ENCODE peak calls at places on chromosomes 16 and 17, in seven cellular contexts. One of them, this sample, is unnamed.

GRCh38 chr17:72363336-72363620 is 242.5 kb downstream of the SOX9 start:
- DNase-seq in psoas muscle: no peak
- DNase-seq in HL-60: no peak
- DNase-seq in colonic mucosa: no peak
- DNase-seq in thoracic aorta: no peak
- DNase-seq in activated CD8-positive, alpha-beta T cell treated with anti-CD3 and anti-CD28 coated beads for 36 hours: no peak
- DNase-seq in SK-N-SH: peak; percentile 83
- DNase-seq in this sample: no peak

GRCh38 chr16:49918257-49918656 is 62.3 kb upstream of the ZNF423 start:
- DNase-seq in psoas muscle: peak; percentile 5
- DNase-seq in HL-60: no peak
- DNase-seq in colonic mucosa: no peak
- DNase-seq in thoracic aorta: no peak
- DNase-seq in activated CD8-positive, alpha-beta T cell treated with anti-CD3 and anti-CD28 coated beads for 36 hours: peak; percentile 10
- DNase-seq in SK-N-SH: no peak
- DNase-seq in this sample: no peak

GRCh38 chr16:22191966-22192260 is 14.2 kb upstream of the EEF2K start:
- DNase-seq in psoas muscle: peak; percentile 62
- DNase-seq in HL-60: no peak
- DNase-seq in colonic mucosa: no peak
- DNase-seq in thoracic aorta: no peak
- DNase-seq in activated CD8-positive, alpha-beta T cell treated with anti-CD3 and anti-CD28 coated beads for 36 hours: peak; percentile 69
- DNase-seq in SK-N-SH: no peak
- DNase-seq in this sample: no peak

GRCh38 chr16:3066440-3066748 is 954 bp downstream of the IL32 start:
- DNase-seq in psoas muscle: no peak
- DNase-seq in HL-60: no peak
- DNase-seq in colonic mucosa: no peak
- DNase-seq in thoracic aorta: no peak
- DNase-seq in activated CD8-positive, alpha-beta T cell treated with anti-CD3 and anti-CD28 coated beads for 36 hours: no peak
- DNase-seq in SK-N-SH: no peak
- DNase-seq in this sample: no peak

GRCh38 chr17:76238847-76239537 is 1.3 kb downstream of the RNF157 start:
- DNase-seq in psoas muscle: no peak
- DNase-seq in HL-60: no peak
- DNase-seq in colonic mucosa: no peak
- DNase-seq in thoracic aorta: no peak
- DNase-seq in activated CD8-positive, alpha-beta T cell treated with anti-CD3 and anti-CD28 coated beads for 36 hours: no peak
- DNase-seq in SK-N-SH: no peak
- DNase-seq in this sample: no peak

GRCh38 chr16:50644730-50645129 is 36.4 kb downstream of the SNX20 start:
- DNase-seq in psoas muscle: no peak
- DNase-seq in HL-60: peak; percentile 56
- DNase-seq in colonic mucosa: no peak
- DNase-seq in thoracic aorta: no peak
- DNase-seq in activated CD8-positive, alpha-beta T cell treated with anti-CD3 and anti-CD28 coated beads for 36 hours: peak; percentile 74
- DNase-seq in SK-N-SH: peak; percentile 61
- DNase-seq in this sample: no peak

GRCh38 chr17:12040478-12040877 is 19.8 kb downstream of the MAP2K4 start:
- DNase-seq in psoas muscle: no peak
- DNase-seq in HL-60: no peak
- DNase-seq in colonic mucosa: no peak
- DNase-seq in thoracic aorta: no peak
- DNase-seq in activated CD8-positive, alpha-beta T cell treated with anti-CD3 and anti-CD28 coated beads for 36 hours: no peak
- DNase-seq in SK-N-SH: no peak
- DNase-seq in this sample: no peak

GRCh38 chr17:17112628-17113200 is 70.5 kb downstream of the MPRIP start:
- DNase-seq in psoas muscle: peak; percentile 65
- DNase-seq in HL-60: no peak
- DNase-seq in colonic mucosa: no peak
- DNase-seq in thoracic aorta: no peak
- DNase-seq in activated CD8-positive, alpha-beta T cell treated with anti-CD3 and anti-CD28 coated beads for 36 hours: no peak
- DNase-seq in SK-N-SH: no peak
- DNase-seq in this sample: peak; percentile 75

GRCh38 chr16:8901318-8901861 is 19.2 kb downstream of the LITAFD start:
- DNase-seq in psoas muscle: no peak
- DNase-seq in HL-60: no peak
- DNase-seq in colonic mucosa: no peak
- DNase-seq in thoracic aorta: no peak
- DNase-seq in activated CD8-positive, alpha-beta T cell treated with anti-CD3 and anti-CD28 coated beads for 36 hours: no peak
- DNase-seq in SK-N-SH: no peak
- DNase-seq in this sample: no peak

GRCh38 chr17:46063239-46063638 is 64.2 kb downstream of the STH start:
- DNase-seq in psoas muscle: no peak
- DNase-seq in HL-60: no peak
- DNase-seq in colonic mucosa: no peak
- DNase-seq in thoracic aorta: no peak
- DNase-seq in activated CD8-positive, alpha-beta T cell treated with anti-CD3 and anti-CD28 coated beads for 36 hours: no peak
- DNase-seq in SK-N-SH: no peak
- DNase-seq in this sample: no peak

GRCh38 chr17:29855686-29856085 is 74.3 kb downstream of the SSH2 start:
- DNase-seq in psoas muscle: no peak
- DNase-seq in HL-60: peak; percentile 14
- DNase-seq in colonic mucosa: no peak
- DNase-seq in thoracic aorta: no peak
- DNase-seq in activated CD8-positive, alpha-beta T cell treated with anti-CD3 and anti-CD28 coated beads for 36 hours: no peak
- DNase-seq in SK-N-SH: no peak
- DNase-seq in this sample: no peak

GRCh38 chr16:57091990-57092785 is at the start of gene CPNE2:
- DNase-seq in psoas muscle: peak; percentile 80
- DNase-seq in HL-60: peak; percentile 62
- DNase-seq in colonic mucosa: peak; percentile 66
- DNase-seq in thoracic aorta: no peak
- DNase-seq in activated CD8-positive, alpha-beta T cell treated with anti-CD3 and anti-CD28 coated beads for 36 hours: peak; percentile 32
- DNase-seq in SK-N-SH: peak; percentile 95
- DNase-seq in this sample: no peak

GRCh38 chr16:77679901-77680300 is 42.4 kb upstream of the NUDT7 start:
- DNase-seq in psoas muscle: no peak
- DNase-seq in HL-60: peak; percentile 89
- DNase-seq in colonic mucosa: no peak
- DNase-seq in thoracic aorta: no peak
- DNase-seq in activated CD8-positive, alpha-beta T cell treated with anti-CD3 and anti-CD28 coated beads for 36 hours: no peak
- DNase-seq in SK-N-SH: no peak
- DNase-seq in this sample: no peak

GRCh38 chr16:74748710-74749073 is 25.9 kb downstream of the FA2H start:
- DNase-seq in psoas muscle: no peak
- DNase-seq in HL-60: no peak
- DNase-seq in colonic mucosa: no peak
- DNase-seq in thoracic aorta: no peak
- DNase-seq in activated CD8-positive, alpha-beta T cell treated with anti-CD3 and anti-CD28 coated beads for 36 hours: no peak
- DNase-seq in SK-N-SH: no peak
- DNase-seq in this sample: peak; percentile 64

GRCh38 chr17:2137342-2138098 is 82.6 kb downstream of the HIC1 start:
- DNase-seq in psoas muscle: no peak
- DNase-seq in HL-60: no peak
- DNase-seq in colonic mucosa: no peak
- DNase-seq in thoracic aorta: no peak
- DNase-seq in activated CD8-positive, alpha-beta T cell treated with anti-CD3 and anti-CD28 coated beads for 36 hours: no peak
- DNase-seq in SK-N-SH: no peak
- DNase-seq in this sample: no peak

GRCh38 chr17:75096082-75096625 is 8.4 kb downstream of the SLC16A5 start:
- DNase-seq in psoas muscle: peak; percentile 79
- DNase-seq in HL-60: peak; percentile 90
- DNase-seq in colonic mucosa: peak; percentile 89
- DNase-seq in thoracic aorta: no peak
- DNase-seq in activated CD8-positive, alpha-beta T cell treated with anti-CD3 and anti-CD28 coated beads for 36 hours: no peak
- DNase-seq in SK-N-SH: no peak
- DNase-seq in this sample: no peak

GRCh38 chr17:77801545-77802332 is 156.8 kb upstream of the TNRC6C start:
- DNase-seq in psoas muscle: no peak
- DNase-seq in HL-60: no peak
- DNase-seq in colonic mucosa: no peak
- DNase-seq in thoracic aorta: no peak
- DNase-seq in activated CD8-positive, alpha-beta T cell treated with anti-CD3 and anti-CD28 coated beads for 36 hours: no peak
- DNase-seq in SK-N-SH: peak; percentile 54
- DNase-seq in this sample: peak; percentile 36

GRCh38 chr16:80263181-80263823 is 277.5 kb upstream of the DYNLRB2 start:
- DNase-seq in psoas muscle: no peak
- DNase-seq in HL-60: no peak
- DNase-seq in colonic mucosa: no peak
- DNase-seq in thoracic aorta: no peak
- DNase-seq in activated CD8-positive, alpha-beta T cell treated with anti-CD3 and anti-CD28 coated beads for 36 hours: no peak
- DNase-seq in SK-N-SH: peak; percentile 12
- DNase-seq in this sample: no peak

GRCh38 chr17:42879596-42879985 is 21.0 kb upstream of the G6PC1 start:
- DNase-seq in psoas muscle: no peak
- DNase-seq in HL-60: no peak
- DNase-seq in colonic mucosa: no peak
- DNase-seq in thoracic aorta: no peak
- DNase-seq in activated CD8-positive, alpha-beta T cell treated with anti-CD3 and anti-CD28 coated beads for 36 hours: no peak
- DNase-seq in SK-N-SH: no peak
- DNase-seq in this sample: no peak

GRCh38 chr17:65062168-65062915 is 5.8 kb upstream of the GNA13 start:
- DNase-seq in psoas muscle: no peak
- DNase-seq in HL-60: no peak
- DNase-seq in colonic mucosa: no peak
- DNase-seq in thoracic aorta: no peak
- DNase-seq in activated CD8-positive, alpha-beta T cell treated with anti-CD3 and anti-CD28 coated beads for 36 hours: no peak
- DNase-seq in SK-N-SH: peak; percentile 57
- DNase-seq in this sample: no peak

GRCh38 chr16:72890587-72890986 is 157.3 kb downstream of the ZFHX3 start:
- DNase-seq in psoas muscle: no peak
- DNase-seq in HL-60: no peak
- DNase-seq in colonic mucosa: no peak
- DNase-seq in thoracic aorta: no peak
- DNase-seq in activated CD8-positive, alpha-beta T cell treated with anti-CD3 and anti-CD28 coated beads for 36 hours: no peak
- DNase-seq in SK-N-SH: no peak
- DNase-seq in this sample: no peak

DNA sequence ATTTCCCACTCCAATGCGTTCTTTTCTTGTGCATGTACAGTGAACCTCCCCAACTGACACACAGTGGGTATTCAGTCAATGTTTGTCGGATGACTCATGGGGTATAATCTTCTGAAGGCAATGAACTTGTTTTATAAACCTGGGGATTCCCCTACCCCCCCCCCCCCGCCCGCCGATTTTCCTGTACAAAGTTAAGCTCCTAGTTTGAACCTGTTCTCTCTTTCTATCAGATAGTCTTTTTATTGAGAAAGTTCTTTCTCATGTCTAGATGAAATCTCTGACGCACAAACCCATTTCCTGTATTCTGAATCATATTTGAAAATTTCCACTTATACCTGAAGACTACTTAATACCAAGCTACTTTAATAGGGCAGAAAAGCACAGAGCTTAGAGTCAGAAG is 338.3 kb downstream of the CA10 start:
- DNase-seq in psoas muscle: no peak
- DNase-seq in HL-60: no peak
- DNase-seq in colonic mucosa: no peak
- DNase-seq in thoracic aorta: no peak
- DNase-seq in activated CD8-positive, alpha-beta T cell treated with anti-CD3 and anti-CD28 coated beads for 36 hours: no peak
- DNase-seq in SK-N-SH: no peak
- DNase-seq in this sample: no peak
- TF ChIP-seq CTCF in psoas muscle: no peak
- TF ChIP-seq CTCF in HL-60: no peak
- TF ChIP-seq CTCF in colonic mucosa: no peak
- TF ChIP-seq CTCF in thoracic aorta: no peak
- TF ChIP-seq CTCF in activated CD8-positive, alpha-beta T cell treated with anti-CD3 and anti-CD28 coated beads for 36 hours: no peak
- TF ChIP-seq CTCF in SK-N-SH: no peak
- TF ChIP-seq CTCF in this sample: no peak

DNA sequence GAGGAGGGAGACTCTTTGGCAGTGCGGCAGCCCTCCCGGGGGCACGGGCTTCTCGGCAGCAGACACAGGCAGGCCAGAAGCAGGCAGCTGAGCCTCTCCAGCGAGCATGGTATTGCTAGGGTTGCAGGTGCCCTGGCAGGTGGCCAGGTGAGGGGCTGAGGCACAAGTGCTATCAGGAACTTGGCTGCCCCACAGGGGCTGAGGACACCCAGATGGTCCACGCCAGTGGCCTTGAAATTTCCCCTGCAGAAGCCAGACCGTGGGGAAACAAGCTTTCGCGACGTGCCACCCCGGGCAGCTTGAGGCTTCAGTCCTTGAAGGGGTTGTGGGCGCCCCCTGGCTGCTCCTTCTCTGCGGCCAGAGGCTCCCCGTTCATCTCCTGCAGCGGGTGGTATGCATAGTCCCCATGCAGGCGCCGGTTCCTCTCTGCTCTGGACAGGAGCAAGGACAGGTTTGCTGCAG is 8.5 kb downstream of the NAGPA start:
- DNase-seq in psoas muscle: no peak
- DNase-seq in HL-60: peak; percentile 26
- DNase-seq in colonic mucosa: peak; percentile 42
- DNase-seq in thoracic aorta: no peak
- DNase-seq in activated CD8-positive, alpha-beta T cell treated with anti-CD3 and anti-CD28 coated beads for 36 hours: peak; percentile 24
- DNase-seq in SK-N-SH: no peak
- DNase-seq in this sample: no peak
- TF ChIP-seq CTCF in psoas muscle: peak; percentile 21
- TF ChIP-seq CTCF in HL-60: no peak
- TF ChIP-seq CTCF in colonic mucosa: no peak
- TF ChIP-seq CTCF in thoracic aorta: no peak
- TF ChIP-seq CTCF in activated CD8-positive, alpha-beta T cell treated with anti-CD3 and anti-CD28 coated beads for 36 hours: no peak
- TF ChIP-seq CTCF in SK-N-SH: peak; percentile 16
- TF ChIP-seq CTCF in this sample: peak; percentile 58

GRCh38 chr16:68592466-68593337 is 52.4 kb upstream of the CDH3 start:
- DNase-seq in psoas muscle: no peak
- DNase-seq in HL-60: peak; percentile 4
- DNase-seq in colonic mucosa: no peak
- DNase-seq in thoracic aorta: no peak
- DNase-seq in activated CD8-positive, alpha-beta T cell treated with anti-CD3 and anti-CD28 coated beads for 36 hours: peak; percentile 8
- DNase-seq in SK-N-SH: no peak
- DNase-seq in this sample: no peak
- TF ChIP-seq CTCF in psoas muscle: no peak
- TF ChIP-seq CTCF in HL-60: no peak
- TF ChIP-seq CTCF in colonic mucosa: no peak
- TF ChIP-seq CTCF in thoracic aorta: no peak
- TF ChIP-seq CTCF in activated CD8-positive, alpha-beta T cell treated with anti-CD3 and anti-CD28 coated beads for 36 hours: peak; percentile 25
- TF ChIP-seq CTCF in SK-N-SH: peak; percentile 32
- TF ChIP-seq CTCF in this sample: peak; percentile 72

DNA sequence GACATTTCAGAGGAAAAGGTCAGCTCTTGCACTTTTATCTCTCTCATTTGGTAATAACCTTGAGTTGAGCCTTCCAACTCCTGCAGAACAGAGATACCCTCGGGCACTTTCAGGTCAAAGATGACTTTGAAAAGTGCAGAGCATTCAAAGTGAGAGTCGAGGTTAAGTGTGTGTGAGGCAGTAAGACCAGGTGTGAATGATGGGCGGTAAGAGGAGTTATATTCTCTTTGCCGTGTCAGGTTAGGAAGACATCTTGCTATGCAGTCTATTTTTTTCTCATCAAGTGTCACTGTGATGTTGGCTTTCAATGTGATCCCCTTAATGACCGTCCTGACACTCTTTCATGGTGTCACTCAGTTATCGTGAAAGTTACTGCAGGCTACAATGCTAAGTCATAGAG is 248.5 kb downstream of the RBFOX1 start:
- DNase-seq in psoas muscle: no peak
- DNase-seq in HL-60: no peak
- DNase-seq in colonic mucosa: no peak
- DNase-seq in thoracic aorta: no peak
- DNase-seq in activated CD8-positive, alpha-beta T cell treated with anti-CD3 and anti-CD28 coated beads for 36 hours: no peak
- DNase-seq in SK-N-SH: no peak
- DNase-seq in this sample: no peak
- TF ChIP-seq CTCF in psoas muscle: no peak
- TF ChIP-seq CTCF in HL-60: no peak
- TF ChIP-seq CTCF in colonic mucosa: no peak
- TF ChIP-seq CTCF in thoracic aorta: no peak
- TF ChIP-seq CTCF in activated CD8-positive, alpha-beta T cell treated with anti-CD3 and anti-CD28 coated beads for 36 hours: no peak
- TF ChIP-seq CTCF in SK-N-SH: no peak
- TF ChIP-seq CTCF in this sample: no peak

GRCh38 chr17:33335491-33336173 is 42.5 kb upstream of the ASIC2 start:
- DNase-seq in psoas muscle: no peak
- DNase-seq in HL-60: no peak
- DNase-seq in colonic mucosa: no peak
- DNase-seq in thoracic aorta: no peak
- DNase-seq in activated CD8-positive, alpha-beta T cell treated with anti-CD3 and anti-CD28 coated beads for 36 hours: peak; percentile 2
- DNase-seq in SK-N-SH: no peak
- DNase-seq in this sample: no peak
- TF ChIP-seq CTCF in psoas muscle: no peak
- TF ChIP-seq CTCF in HL-60: no peak
- TF ChIP-seq CTCF in colonic mucosa: no peak
- TF ChIP-seq CTCF in thoracic aorta: no peak
- TF ChIP-seq CTCF in activated CD8-positive, alpha-beta T cell treated with anti-CD3 and anti-CD28 coated beads for 36 hours: no peak
- TF ChIP-seq CTCF in SK-N-SH: peak; percentile 18
- TF ChIP-seq CTCF in this sample: no peak

This sample was measured in chondrocyte.